ENCODE peak calls at places on chromosomes 6 and 20, in six cellular contexts. V is PC-3; Y is CD8-positive, alpha-beta memory T cell; H is SK-N-MC; A is SJSA1; L is CD8-positive, alpha-beta T cell. M is an unnamed sample. For H3K36me3, the result is how much of the 10 kb centered on the place peaks cover.

GRCh38 chr6:2855061-2855519 is 13.4 kb upstream of the SERPINB1 start:
- DNase-seq in V (no peak), Y (peak), H (no peak), A (peak), L (no peak), M (peak)

GRCh38 chr6:152642578-152643375 is 5.6 kb upstream of the SYNE1 start:
- DNase-seq in V (peak), Y (peak), H (no peak), A (peak), L (peak), M (peak)

GRCh38 chr20:595330-596308 is 14.5 kb downstream of the TCF15 start:
- DNase-seq in V (no peak), Y (no peak), H (no peak), A (no peak), L (no peak), M (no peak)

GRCh38 chr20:23649830-23650417 is 12.2 kb upstream of the CST3 start:
- DNase-seq in V (no peak), Y (no peak), H (no peak), A (no peak), L (no peak), M (no peak)

GRCh38 chr6:158803733-158804143 is 15.4 kb downstream of the EZR start:
- DNase-seq in V (peak), Y (peak), H (no peak), A (peak), L (peak), M (peak)

GRCh38 chr20:48295966-48296421 is 510.7 kb upstream of the SULF2 start:
- DNase-seq in V (no peak), Y (no peak), H (no peak), A (no peak), L (no peak), M (peak)

GRCh38 chr20:61661025-61661424 is 404.7 kb downstream of the TAF4 start:
- DNase-seq in V (no peak), Y (no peak), H (no peak), A (no peak), L (no peak), M (no peak)

GRCh38 chr6:27321370-27321769 is 9.3 kb upstream of the POM121L2 start:
- DNase-seq in V (no peak), Y (no peak), H (no peak), A (no peak), L (no peak), M (no peak)

GRCh38 chr6:108697646-108698161 is 137.0 kb downstream of the FOXO3 start:
- DNase-seq in V (no peak), Y (no peak), H (no peak), A (no peak), L (no peak), M (no peak)

GRCh38 chr6:17305219-17306001 is 24.2 kb downstream of the RBM24 start:
- DNase-seq in V (no peak), Y (no peak), H (no peak), A (no peak), L (no peak), M (peak)

GRCh38 chr6:32627831-32628230 is 9.4 kb upstream of the HLA-DQA1 start:
- DNase-seq in V (peak), Y (no peak), H (no peak), A (no peak), L (no peak), M (peak)

GRCh38 chr6:36069573-36069972 is 42.0 kb downstream of the MAPK14 start:
- DNase-seq in V (no peak), Y (no peak), H (no peak), A (no peak), L (no peak), M (no peak)

GRCh38 chr20:35319206-35320197 is 27.3 kb upstream of the FAM83C start:
- DNase-seq in V (peak), Y (no peak), H (no peak), A (peak), L (no peak), M (peak)

GRCh38 chr6:123967900-123968299 is 164.2 kb downstream of the NKAIN2 start:
- DNase-seq in V (no peak), Y (no peak), H (no peak), A (no peak), L (no peak), M (no peak)

GRCh38 chr6:170052991-170053821 is 237.7 kb downstream of the DLL1 start:
- DNase-seq in V (no peak), Y (no peak), H (no peak), A (no peak), L (no peak), M (no peak)

GRCh38 chr6:167795874-167796667 is 30.6 kb upstream of the AFDN start:
- DNase-seq in V (no peak), Y (no peak), H (no peak), A (no peak), L (no peak), M (no peak)

GRCh38 chr20:44566018-44566417 is 16.4 kb upstream of the PKIG start:
- DNase-seq in V (peak), Y (no peak), H (no peak), A (peak), L (no peak), M (no peak)

GRCh38 chr6:38058022-38058421 is 238.5 kb downstream of the ZFAND3 start:
- DNase-seq in V (peak), Y (no peak), H (no peak), A (no peak), L (no peak), M (peak)

GRCh38 chr6:15308445-15309213 is 62.8 kb downstream of the JARID2 start:
- DNase-seq in V (no peak), Y (no peak), H (no peak), A (no peak), L (no peak), M (no peak)

GRCh38 chr6:1870267-1870666 is 260.6 kb downstream of the FOXC1 start:
- DNase-seq in V (no peak), Y (no peak), H (no peak), A (no peak), L (no peak), M (no peak)

GRCh38 chr6:134122775-134123174 is 70.4 kb upstream of the SLC2A12 start:
- DNase-seq in V (no peak), Y (no peak), H (no peak), A (no peak), L (no peak), M (no peak)

GRCh38 chr20:40741507-40742106 is 52.6 kb upstream of the MAFB start:
- DNase-seq in V (peak), Y (no peak), H (no peak), A (peak), L (peak), M (peak)

GRCh38 chr6:169099411-169100202 is 154.0 kb downstream of the THBS2 start:
- DNase-seq in V (peak), Y (no peak), H (no peak), A (peak), L (no peak), M (peak)

GRCh38 chr6:150898390-150899170 is 33.1 kb downstream of the MTHFD1L start:
- DNase-seq in V (no peak), Y (no peak), H (peak), A (peak), L (no peak), M (peak)

GRCh38 chr20:58458342-58459057 is 56.7 kb downstream of the APCDD1L start:
- DNase-seq in V (peak), Y (no peak), H (no peak), A (peak), L (no peak), M (peak)

GRCh38 chr6:37021356-37022129 is 16.1 kb downstream of the FGD2 start:
- DNase-seq in V (peak), Y (peak), H (no peak), A (peak), L (peak), M (peak)

GRCh38 chr6:39772559-39773283 is 19.5 kb upstream of the DAAM2 start:
- DNase-seq in V (no peak), Y (no peak), H (no peak), A (no peak), L (no peak), M (peak)

GRCh38 chr6:168605964-168606363 is 165.0 kb downstream of the SMOC2 start:
- DNase-seq in V (no peak), Y (no peak), H (no peak), A (no peak), L (no peak), M (no peak)

GRCh38 chr6:7750183-7750582 is 24.3 kb downstream of the BMP6 start:
- DNase-seq in V (no peak), Y (no peak), H (no peak), A (no peak), L (no peak), M (no peak)

GRCh38 chr20:59388402-59388801 is 88.0 kb downstream of the EDN3 start:
- DNase-seq in V (no peak), Y (peak), H (no peak), A (no peak), L (no peak), M (no peak)

GRCh38 chr20:36941403-36941835 is 10.1 kb downstream of the SAMHD1 start:
- DNase-seq in V (peak), Y (no peak), H (no peak), A (no peak), L (no peak), M (no peak)

GRCh38 chr6:15254074-15254975 is 8.5 kb downstream of the JARID2 start:
- DNase-seq in V (peak), Y (no peak), H (no peak), A (peak), L (no peak), M (peak)

GRCh38 chr6:6696867-6697531 is 108.5 kb downstream of the LY86 start:
- DNase-seq in V (peak), Y (no peak), H (peak), A (peak), L (peak), M (peak)

GRCh38 chr6:122389704-122390103 is 9.7 kb upstream of the HSF2 start:
- DNase-seq in V (no peak), Y (no peak), H (no peak), A (no peak), L (no peak), M (no peak)

GRCh38 chr20:10555865-10556308 is 117.9 kb downstream of the JAG1 start:
- DNase-seq in V (peak), Y (no peak), H (no peak), A (peak), L (no peak), M (peak)

GRCh38 chr6:121413831-121414368 is 21.5 kb upstream of the GJA1 start:
- DNase-seq in V (no peak), Y (no peak), H (no peak), A (no peak), L (no peak), M (no peak)

GRCh38 chr20:55514498-55514897 is 490.8 kb downstream of the CBLN4 start:
- DNase-seq in V (peak), Y (no peak), H (no peak), A (no peak), L (no peak), M (no peak)

DNA sequence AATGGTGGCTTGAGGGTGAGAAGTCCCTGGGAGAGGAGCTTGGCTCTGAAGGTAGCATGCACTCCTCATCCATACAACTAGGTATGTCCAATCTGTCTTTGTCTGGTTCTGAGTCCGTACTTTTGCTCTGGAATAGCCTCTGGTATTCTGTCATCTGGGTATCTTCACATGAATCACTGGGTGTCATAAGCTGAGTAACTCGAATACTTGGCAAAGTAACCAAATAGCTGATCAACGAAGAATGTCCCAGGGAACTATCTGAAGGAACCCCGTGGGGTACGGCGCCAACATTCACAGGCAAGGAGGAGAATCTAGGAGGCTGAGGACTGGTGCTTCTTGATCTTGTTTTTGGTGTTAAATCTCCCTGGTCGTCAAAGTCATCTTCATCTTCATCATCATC is 184.8 kb downstream of the HIVEP2 start:
- DNase-seq in V (peak), Y (no peak), H (no peak), A (no peak), L (no peak), M (peak)
- H3K27ac ChIP-seq in V (no peak), Y (no peak), H (no peak), A (no peak), L (no peak), M (peak)

GRCh38 chr6:160791459-160791858 is 89.4 kb downstream of the PLG start:
- DNase-seq in V (peak), Y (no peak), H (no peak), A (no peak), L (no peak), M (no peak)
- H3K36me3 ChIP-seq in V (under half), Y (under half), H (under half), A (under half), L (under half), M (under half)

GRCh38 chr6:48736486-48737206 is 625.6 kb upstream of the PTCHD4 start:
- DNase-seq in V (peak), Y (no peak), H (peak), A (peak), L (no peak), M (peak)
- H3K27ac ChIP-seq in V (peak), Y (no peak), H (peak), A (no peak), L (no peak), M (peak)

DNA sequence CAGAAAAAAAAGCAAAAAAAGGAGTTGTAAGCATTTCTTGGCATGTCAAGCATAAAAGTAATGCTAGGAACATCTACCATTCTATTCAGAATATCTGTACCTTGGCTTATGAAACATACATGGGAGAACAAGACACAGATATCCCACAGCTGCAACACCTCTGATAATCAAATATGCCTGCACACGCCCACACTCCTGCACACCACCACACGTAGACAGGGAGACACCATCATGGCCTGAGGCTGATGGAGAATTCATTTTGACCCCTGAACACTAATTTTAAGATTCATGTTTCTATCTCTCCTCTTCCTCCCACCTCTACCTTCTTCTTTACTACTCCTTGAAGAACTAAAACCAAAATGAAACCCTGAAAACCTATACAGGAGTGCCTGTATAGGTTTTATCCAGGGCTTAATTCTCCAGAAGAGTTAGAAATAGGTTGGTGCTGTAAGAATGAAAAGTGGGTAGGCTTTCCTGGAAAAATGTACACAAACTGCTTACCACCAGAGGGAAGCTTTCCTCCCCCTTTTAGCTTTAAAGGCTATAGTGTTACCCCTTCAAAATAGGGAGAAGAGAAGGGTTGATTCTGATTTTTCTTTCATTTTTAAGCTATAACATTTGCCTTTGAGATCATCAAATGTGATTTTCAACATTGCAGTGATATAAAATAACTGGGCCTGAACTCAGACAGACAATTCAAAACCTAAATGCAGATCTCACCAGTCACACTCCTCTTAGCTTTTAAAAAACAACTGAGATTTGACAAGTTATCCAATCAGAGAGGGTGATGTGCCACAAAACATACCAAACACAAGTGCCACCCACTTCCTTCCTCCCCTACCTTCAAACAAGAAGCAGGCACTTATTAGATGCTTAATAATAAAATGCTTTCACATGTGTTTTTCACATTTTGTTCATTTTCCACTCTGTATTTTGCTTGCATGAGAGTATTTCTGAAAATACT is 57.9 kb downstream of the ELOVL5 start:
- DNase-seq in V (no peak), Y (peak), H (no peak), A (no peak), L (no peak), M (no peak)
- H3K36me3 ChIP-seq in V (under half), Y (under half), H (half or more), A (half or more), L (under half), M (under half)

DNA sequence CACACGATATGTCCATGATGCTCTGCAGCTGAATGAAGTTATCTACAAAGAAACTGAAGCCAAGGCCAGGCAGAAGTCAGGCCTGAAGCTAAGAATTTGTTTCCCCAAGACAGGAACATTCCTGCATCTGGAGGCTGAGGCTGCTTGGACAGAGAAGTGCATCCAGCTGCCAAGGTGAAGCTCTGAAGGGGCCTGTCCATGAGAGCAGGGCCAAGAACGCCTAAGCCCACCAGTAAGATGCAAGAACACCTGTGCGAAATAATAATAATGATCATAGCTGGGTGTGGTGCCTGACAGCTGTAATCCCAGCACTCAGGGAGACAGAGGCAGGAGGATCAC is 37.7 kb upstream of the B4GALT5 start:
- DNase-seq in V (no peak), Y (no peak), H (no peak), A (no peak), L (no peak), M (no peak)
- H3K27ac ChIP-seq in V (no peak), Y (no peak), H (no peak), A (no peak), L (no peak), M (no peak)

DNA sequence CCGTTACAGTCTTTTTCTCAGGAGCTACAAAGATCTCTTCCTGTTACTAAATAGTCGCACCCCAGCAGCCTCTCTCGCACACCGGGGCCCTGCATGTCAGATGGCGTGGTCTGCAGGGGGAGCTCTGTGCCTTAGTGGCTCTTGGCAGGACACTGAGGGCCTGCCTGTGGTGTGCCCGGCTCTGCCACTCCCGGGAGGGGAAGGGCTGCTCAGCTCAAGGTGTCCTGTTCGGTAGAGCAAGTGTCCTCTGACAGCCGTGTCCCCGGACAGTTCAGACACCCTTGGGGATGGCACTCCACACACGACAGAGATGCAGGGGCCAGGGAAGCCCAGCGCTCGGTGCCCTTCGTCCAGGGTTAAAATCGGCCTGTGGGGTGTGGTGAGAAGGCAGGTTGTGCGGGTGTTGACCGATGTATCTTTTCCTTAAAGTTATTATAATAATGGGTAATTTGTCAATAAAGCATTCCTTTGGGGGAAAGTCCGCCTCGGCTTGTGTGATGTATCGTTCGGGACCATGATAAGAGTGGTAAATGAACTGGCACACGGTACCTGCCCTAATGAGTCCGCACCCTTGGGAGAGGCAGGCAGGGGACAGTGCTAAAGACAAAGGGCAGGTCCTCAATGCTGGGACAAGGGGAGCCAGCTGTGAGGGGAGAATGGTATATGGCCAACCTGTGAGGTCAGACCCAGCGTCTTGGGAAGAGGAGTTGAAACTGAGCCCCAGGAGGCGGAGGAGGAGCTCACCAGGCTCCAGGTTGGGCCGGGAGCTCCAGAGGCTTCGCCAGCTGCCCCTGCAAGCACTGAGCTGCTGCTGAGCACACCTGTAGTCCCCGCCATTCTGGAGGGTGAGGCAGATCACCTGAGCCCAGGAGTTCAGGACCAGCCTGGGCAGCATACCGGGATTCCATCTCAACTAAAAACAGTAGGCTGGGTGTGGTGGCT is 3.6 kb upstream of the DNAJC5 start:
- DNase-seq in V (no peak), Y (no peak), H (no peak), A (no peak), L (no peak), M (no peak)
- H3K36me3 ChIP-seq in V (half or more), Y (under half), H (under half), A (half or more), L (under half), M (under half)

GRCh38 chr6:166017032-166017635 is 150.5 kb downstream of the TBXT start:
- DNase-seq in V (no peak), Y (no peak), H (no peak), A (no peak), L (no peak), M (no peak)
- H3K27ac ChIP-seq in V (no peak), Y (no peak), H (no peak), A (no peak), L (no peak), M (no peak)

M was measured in brain microvascular endothelial cell.